ENCODE peak calls at places on chromosomes 13 and 19, in ten cellular contexts. V is Panc1, I is PC-3, P is heart right ventricle, A is pancreas, Y is GM13977, Z is psoas muscle, T is BJ, C is RWPE1, F is progenitor cell of endocrine pancreas. J is an unnamed sample.

GRCh38 chr19:21748088-21748487 is 19.3 kb downstream of the ZNF100 start:
- DNase-seq in T (no peak), Z (no peak), F (no peak), V (no peak), P (no peak), C (no peak), Y (no peak), I (no peak), A (no peak), J (no peak)

GRCh38 chr19:49149652-49150105 is 5.5 kb downstream of the HRC start:
- DNase-seq in I (peak), P (peak), V (no peak), Y (no peak), T (no peak), C (peak), Z (peak), A (peak), F (peak), J (peak)

GRCh38 chr19:919157-920050 is 2.3 kb downstream of the KISS1R start:
- DNase-seq in A (no peak), F (no peak), T (no peak), V (no peak), P (no peak), Y (peak), Z (no peak), C (no peak), I (peak), J (no peak)

GRCh38 chr19:13962738-13963602 is 10.7 kb downstream of the DCAF15 start:
- DNase-seq in Y (no peak), T (no peak), Z (peak), I (no peak), A (no peak), V (no peak), C (no peak), P (no peak), F (no peak), J (no peak)

GRCh38 chr13:30157616-30157993 is 149.7 kb downstream of the KATNAL1 start:
- DNase-seq in I (no peak), A (no peak), Z (no peak), T (no peak), P (no peak), F (no peak), C (no peak), Y (peak), V (no peak), J (no peak)

GRCh38 chr13:32278456-32278855 is 36.7 kb downstream of the ZAR1L start:
- DNase-seq in T (peak), Y (peak), P (no peak), I (no peak), Z (no peak), C (no peak), A (no peak), V (no peak), F (no peak), J (no peak)

GRCh38 chr13:114136576-114136975 is 4.2 kb upstream of the RASA3 start:
- DNase-seq in Y (no peak), I (no peak), V (no peak), F (no peak), T (no peak), P (no peak), A (no peak), C (no peak), Z (peak), J (no peak)

GRCh38 chr19:49129238-49129583 is 9.9 kb downstream of the PPFIA3 start:
- DNase-seq in F (no peak), A (no peak), C (no peak), Y (no peak), P (no peak), V (no peak), Z (no peak), T (no peak), I (no peak), J (no peak)

GRCh38 chr13:75195479-75196111 is 286.4 kb downstream of the TBC1D4 start:
- DNase-seq in I (no peak), P (no peak), Z (no peak), A (no peak), F (no peak), C (no peak), T (no peak), V (no peak), Y (no peak), J (no peak)

GRCh38 chr13:29733069-29733700 is 117.2 kb downstream of the UBL3 start:
- DNase-seq in P (no peak), F (no peak), C (no peak), I (no peak), Z (no peak), T (no peak), Y (no peak), A (no peak), V (no peak), J (no peak)

GRCh38 chr13:91792054-91792453 is 393.6 kb downstream of the GPC5 start:
- DNase-seq in V (no peak), I (no peak), Y (no peak), T (no peak), C (no peak), A (no peak), F (no peak), Z (no peak), P (no peak), J (no peak)

GRCh38 chr19:11418166-11418517 is 972 bp downstream of the RGL3 start:
- DNase-seq in V (no peak), C (no peak), T (no peak), I (no peak), A (no peak), P (no peak), F (no peak), Y (no peak), Z (no peak), J (no peak)

GRCh38 chr13:68257111-68257842 is 1027.1 kb upstream of the PCDH9 start:
- DNase-seq in C (no peak), V (no peak), F (no peak), A (no peak), Y (no peak), T (no peak), Z (no peak), P (no peak), I (no peak), J (no peak)

GRCh38 chr19:51547397-51548212 is 16.1 kb upstream of the SIGLEC6 start:
- DNase-seq in T (no peak), Y (no peak), V (no peak), F (no peak), A (no peak), I (no peak), P (no peak), C (no peak), Z (no peak), J (no peak)

GRCh38 chr13:59755647-59756290 is 408.0 kb downstream of the DIAPH3 start:
- DNase-seq in C (peak), Z (no peak), P (no peak), T (no peak), Y (no peak), I (peak), V (no peak), F (no peak), A (no peak), J (no peak)

GRCh38 chr13:24134772-24135171 is 25.7 kb upstream of the SPATA13 start:
- DNase-seq in Y (no peak), Z (no peak), P (no peak), V (no peak), I (no peak), T (no peak), A (no peak), C (no peak), F (no peak), J (no peak)

GRCh38 chr13:48318714-48319457 is 15.3 kb downstream of the RB1 start:
- DNase-seq in V (no peak), C (no peak), Y (no peak), F (no peak), P (peak), I (no peak), Z (peak), T (no peak), A (peak), J (no peak)

GRCh38 chr13:86399572-86399971 is 600.4 kb upstream of the SLITRK6 start:
- DNase-seq in V (no peak), A (no peak), Z (no peak), Y (no peak), P (no peak), T (no peak), C (no peak), I (no peak), F (no peak), J (no peak)

GRCh38 chr13:83248751-83249150 is 633.5 kb downstream of the SLITRK1 start:
- DNase-seq in Z (no peak), P (no peak), V (no peak), I (no peak), F (no peak), C (no peak), T (no peak), Y (no peak), A (no peak), J (no peak)

GRCh38 chr13:21638319-21639282 is 32.3 kb upstream of the FGF9 start:
- DNase-seq in Z (no peak), P (no peak), F (no peak), Y (peak), A (peak), V (no peak), I (peak), T (no peak), C (peak), J (no peak)

GRCh38 chr19:28549680-28550277 is 663.2 kb downstream of the UQCRFS1 start:
- DNase-seq in Z (no peak), T (no peak), C (no peak), P (no peak), I (no peak), Y (no peak), A (peak), V (no peak), F (no peak), J (no peak)

GRCh38 chr19:35171730-35172129 is 17.2 kb downstream of the FXYD5 start:
- DNase-seq in Z (no peak), A (no peak), Y (no peak), T (no peak), I (no peak), F (no peak), V (no peak), P (no peak), C (no peak), J (no peak)

GRCh38 chr13:100544866-100545683 is 43.5 kb downstream of the GGACT start:
- DNase-seq in V (no peak), Z (peak), Y (no peak), F (no peak), P (peak), T (no peak), C (no peak), I (no peak), A (peak), J (no peak)

GRCh38 chr19:19464339-19465098 is 50.8 kb downstream of the TSSK6 start:
- DNase-seq in F (no peak), V (no peak), C (no peak), Y (no peak), A (peak), T (no peak), Z (peak), I (no peak), P (no peak), J (no peak)

GRCh38 chr13:104571161-104571889 is 1505.1 kb upstream of the SLC10A2 start:
- DNase-seq in T (peak), Y (no peak), F (peak), C (peak), Z (peak), A (peak), P (peak), I (peak), V (peak), J (peak)

GRCh38 chr19:39428309-39429112 is 7.2 kb downstream of the RPS16 start:
- DNase-seq in V (peak), Z (peak), F (no peak), I (no peak), C (no peak), P (peak), T (peak), Y (no peak), A (peak), J (no peak)

GRCh38 chr13:35573639-35574038 is 97.2 kb upstream of the MAB21L1 start:
- DNase-seq in V (no peak), Z (no peak), Y (no peak), C (no peak), I (no peak), P (no peak), F (no peak), T (no peak), A (no peak), J (no peak)

GRCh38 chr19:55152017-55152416 is 3.0 kb upstream of the TNNT1 start:
- DNase-seq in C (no peak), Z (no peak), A (no peak), I (peak), Y (no peak), T (no peak), F (no peak), P (no peak), V (no peak), J (no peak)

GRCh38 chr19:57302020-57302465 is 18.2 kb upstream of the ZNF543 start:
- DNase-seq in P (no peak), F (no peak), Z (peak), T (peak), I (peak), Y (no peak), C (peak), A (no peak), V (no peak), J (no peak)

GRCh38 chr13:26853272-26853818 is 92.8 kb upstream of the GPR12 start:
- DNase-seq in C (no peak), F (no peak), Z (no peak), A (no peak), T (no peak), Y (no peak), V (no peak), P (no peak), I (no peak), J (no peak)

DNA sequence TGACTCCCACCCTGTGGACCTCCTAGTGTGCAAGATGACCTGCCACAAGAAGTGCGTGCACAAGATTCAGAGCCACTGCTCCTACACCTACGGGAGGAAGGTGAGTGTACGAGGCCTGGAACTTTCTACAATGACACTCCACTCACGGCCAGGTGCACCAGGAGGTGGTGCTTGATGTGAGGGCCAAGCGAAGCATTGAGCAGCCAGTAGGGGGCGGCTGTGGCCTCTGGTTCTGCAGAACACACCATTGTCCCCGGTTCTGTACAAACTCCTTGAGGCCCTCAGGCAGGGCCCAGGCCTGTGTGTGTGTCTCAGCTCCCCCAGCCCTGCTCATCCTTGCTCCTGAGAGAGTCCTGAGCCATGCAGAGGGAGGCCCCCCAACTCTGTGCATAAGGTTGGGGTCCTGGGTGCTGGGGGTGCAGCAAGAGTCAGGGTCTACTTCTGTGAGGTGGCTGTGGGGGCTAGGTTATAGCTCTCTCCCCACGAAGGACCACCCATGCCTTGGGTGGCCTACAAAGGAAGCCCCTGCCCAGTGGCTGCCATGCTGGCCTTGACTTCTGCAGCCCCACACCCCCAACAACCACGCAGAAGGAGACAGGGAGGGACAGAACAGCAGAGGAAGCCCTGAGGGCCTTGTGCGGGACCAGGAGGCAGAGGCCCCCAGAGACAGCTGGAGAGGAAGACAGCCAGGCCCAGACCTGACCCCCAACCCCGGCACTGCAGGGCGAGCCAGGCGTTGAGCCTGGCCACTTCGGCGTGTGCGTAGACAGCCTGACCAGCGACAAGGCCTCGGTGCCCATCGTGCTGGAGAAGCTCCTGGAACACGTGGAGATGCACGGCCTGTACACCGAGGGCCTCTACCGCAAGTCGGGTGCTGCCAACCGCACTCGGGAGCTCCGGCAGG is 9.7 kb upstream of the USE1 start:
- DNase-seq in A (peak), F (peak), T (no peak), C (peak), V (no peak), P (peak), Y (peak), Z (peak), I (peak), J (peak)
- TF ChIP-seq CTCF in A (peak), F (peak), T (peak), C (peak), V (peak), P (peak), Y (peak), Z (peak), I (peak), J (peak)

DNA sequence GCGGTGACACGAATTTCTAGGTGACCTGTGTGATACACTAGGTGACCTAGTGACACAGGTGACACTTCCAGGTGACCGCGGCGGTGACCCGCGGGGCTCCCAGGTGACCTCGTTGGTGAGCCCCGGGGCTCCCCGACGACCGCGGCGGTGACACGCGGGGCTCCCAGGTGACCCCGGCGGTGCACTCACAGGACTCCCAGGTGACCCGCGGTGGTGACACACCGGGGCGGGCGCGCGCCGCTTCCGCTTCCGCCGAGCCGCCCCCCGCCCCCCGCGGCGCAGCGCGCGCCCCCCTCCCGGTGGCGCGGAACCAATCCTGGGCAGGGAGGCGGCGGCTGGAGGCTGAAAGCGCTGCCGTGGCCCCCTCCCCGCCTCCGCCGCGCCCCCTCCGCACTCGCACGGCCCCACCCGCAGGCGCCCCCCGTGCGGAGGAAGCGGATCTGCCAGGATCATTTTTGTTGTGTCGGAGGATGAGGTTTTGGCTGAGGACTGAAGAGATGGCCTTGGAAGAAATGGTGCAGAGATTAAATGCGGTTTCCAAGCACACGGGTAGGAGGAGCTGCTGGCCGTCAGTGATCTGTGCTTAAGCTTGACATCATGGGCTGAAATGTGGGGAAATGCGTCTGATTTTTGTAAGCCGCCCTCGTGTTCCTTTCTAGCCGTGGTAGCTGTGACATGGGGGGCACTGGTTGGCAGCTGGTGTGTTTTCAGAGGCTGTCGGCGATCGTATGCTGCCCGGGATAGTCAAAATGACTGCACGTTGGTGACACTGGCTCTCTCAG is at the start of gene MCF2L:
- DNase-seq in T (no peak), A (peak), Y (peak), F (no peak), I (peak), V (no peak), Z (peak), C (no peak), P (peak), J (peak)
- TF ChIP-seq CTCF in T (peak), A (no peak), Y (peak), F (peak), I (peak), V (no peak), Z (no peak), C (no peak), P (peak), J (no peak)

GRCh38 chr13:111027481-111028439 is 87.3 kb upstream of the ARHGEF7 start:
- DNase-seq in F (no peak), Z (no peak), A (no peak), V (no peak), P (no peak), Y (no peak), C (no peak), T (no peak), I (no peak), J (no peak)
- TF ChIP-seq CTCF in F (no peak), Z (no peak), A (no peak), V (no peak), P (no peak), Y (no peak), C (no peak), T (peak), I (no peak), J (no peak)

GRCh38 chr13:45340422-45341033 is 455 bp downstream of the TPT1 start:
- DNase-seq in A (peak), F (peak), Z (peak), Y (peak), V (no peak), C (peak), P (peak), I (peak), T (peak), J (no peak)
- TF ChIP-seq CTCF in A (peak), F (peak), Z (peak), Y (peak), V (no peak), C (no peak), P (peak), I (no peak), T (peak), J (peak)

DNA sequence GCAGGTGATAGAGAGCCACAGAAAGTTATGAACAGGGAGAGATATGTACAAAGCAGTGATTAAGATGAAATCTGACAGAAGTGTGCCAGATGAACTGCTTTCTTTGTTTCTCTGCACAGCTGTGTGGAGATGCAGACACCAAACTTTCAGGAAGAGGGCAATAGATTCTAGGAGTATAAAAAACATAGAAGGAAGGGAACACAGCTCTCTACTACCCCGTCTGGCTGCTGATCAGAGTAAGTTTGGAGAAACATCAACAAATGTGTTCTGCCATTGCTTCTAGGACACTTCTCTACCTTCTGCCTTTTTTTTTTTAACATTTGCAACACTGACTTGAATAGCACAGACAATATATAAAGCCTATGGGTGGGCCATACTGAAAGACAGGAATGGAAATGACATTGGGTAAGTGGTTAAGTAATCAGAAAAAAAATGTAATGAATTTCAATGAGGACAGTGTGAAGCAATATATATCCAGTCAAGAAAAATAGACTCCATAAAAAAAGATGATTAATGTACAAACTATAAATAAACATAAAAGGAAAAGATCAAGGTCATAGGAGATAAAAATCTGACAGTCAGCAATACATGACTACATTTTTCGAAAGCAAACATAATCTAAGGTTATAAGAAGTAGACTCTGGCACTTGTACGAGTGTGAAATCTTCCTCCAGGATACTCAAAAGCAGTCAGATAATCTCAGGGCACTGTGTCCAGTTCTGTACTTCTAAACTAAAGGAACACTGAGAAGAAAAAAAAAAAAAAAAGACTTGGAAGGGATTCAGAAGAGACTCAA is 21.4 kb downstream of the NUFIP1 start:
- DNase-seq in F (no peak), A (no peak), P (no peak), C (no peak), V (no peak), I (peak), Z (no peak), T (no peak), Y (no peak), J (no peak)
- TF ChIP-seq CTCF in F (no peak), A (no peak), P (no peak), C (no peak), V (no peak), I (peak), Z (no peak), T (peak), Y (no peak), J (no peak)

J was measured in D721Med.